ENCODE peak calls at places on chromosomes 13 and 19, in six cellular contexts. B, A, O, E, T and J are unnamed samples.

GRCh38 chr19:44848036-44848804 is 2.1 kb downstream of the NECTIN2 start:
- DNase-seq in B (no peak), A (no peak), O (no peak), E (no peak), T (no peak), J (no peak)

GRCh38 chr19:53892981-53893325 is 11.0 kb downstream of the PRKCG start:
- DNase-seq in B (no peak), A (no peak), O (no peak), E (no peak), T (no peak), J (no peak)

GRCh38 chr19:34253711-34254551 is 423 bp upstream of the GARRE1 start:
- DNase-seq in B (peak; percentile 90), A (no peak), O (peak; percentile 85), E (peak; percentile 32), T (peak; percentile 89), J (peak; percentile 73)

GRCh38 chr13:49023441-49023840 is 47.7 kb downstream of the FNDC3A start:
- DNase-seq in B (no peak), A (no peak), O (no peak), E (no peak), T (no peak), J (no peak)

GRCh38 chr19:44753932-44754742 is 5.6 kb downstream of the BCL3 start:
- DNase-seq in B (peak; percentile 28), A (no peak), O (peak; percentile 67), E (peak; percentile 79), T (no peak), J (no peak)

GRCh38 chr13:102141625-102142472 is 260.0 kb downstream of the FGF14 start:
- DNase-seq in B (no peak), A (no peak), O (no peak), E (no peak), T (no peak), J (no peak)

GRCh38 chr19:14023404-14024235 is 4.3 kb upstream of the RLN3 start:
- DNase-seq in B (no peak), A (no peak), O (no peak), E (no peak), T (peak; percentile 33), J (no peak)

GRCh38 chr13:110811751-110812110 is 98.2 kb downstream of the ING1 start:
- DNase-seq in B (no peak), A (no peak), O (no peak), E (no peak), T (no peak), J (no peak)

GRCh38 chr19:7337380-7338194 is 11.2 kb upstream of the ARHGEF18 start:
- DNase-seq in B (no peak), A (no peak), O (no peak), E (no peak), T (no peak), J (no peak)

GRCh38 chr13:67343777-67344176 is 113.6 kb upstream of the PCDH9 start:
- DNase-seq in B (no peak), A (no peak), O (no peak), E (no peak), T (no peak), J (no peak)

GRCh38 chr19:38538386-38538785 is 79.4 kb downstream of the MAP4K1 start:
- DNase-seq in B (no peak), A (no peak), O (no peak), E (no peak), T (no peak), J (no peak)

GRCh38 chr19:51493776-51494175 is 7.8 kb downstream of the SIGLEC12 start:
- DNase-seq in B (no peak), A (no peak), O (no peak), E (no peak), T (no peak), J (no peak)

GRCh38 chr13:45542878-45543277 is 72.7 kb downstream of the ERICH6B start:
- DNase-seq in B (no peak), A (no peak), O (no peak), E (no peak), T (no peak), J (no peak)

GRCh38 chr13:29497137-29497654 is 98.3 kb downstream of the SLC7A1 start:
- DNase-seq in B (no peak), A (no peak), O (no peak), E (no peak), T (no peak), J (no peak)

GRCh38 chr13:36736119-36736726 is 62.4 kb downstream of the SERTM1 start:
- DNase-seq in B (peak; percentile 32), A (no peak), O (no peak), E (no peak), T (peak; percentile 30), J (peak; percentile 41)

GRCh38 chr13:73602295-73602694 is 531.9 kb downstream of the KLF12 start:
- DNase-seq in B (no peak), A (no peak), O (no peak), E (no peak), T (no peak), J (no peak)

GRCh38 chr13:31945202-31945978 is 86.2 kb upstream of the FRY start:
- DNase-seq in B (peak; percentile 9), A (no peak), O (no peak), E (no peak), T (no peak), J (no peak)

GRCh38 chr13:50928609-50929274 is 19.2 kb downstream of the RNASEH2B start:
- DNase-seq in B (no peak), A (no peak), O (no peak), E (no peak), T (no peak), J (no peak)

GRCh38 chr19:4713384-4713951 is 10.2 kb downstream of the DPP9 start:
- DNase-seq in B (no peak), A (no peak), O (no peak), E (no peak), T (no peak), J (no peak)

GRCh38 chr13:66546534-66547379 is 683.4 kb downstream of the PCDH9 start:
- DNase-seq in B (no peak), A (no peak), O (no peak), E (no peak), T (no peak), J (no peak)

GRCh38 chr13:75544681-75545333 is 4.8 kb upstream of the UCHL3 start:
- DNase-seq in B (no peak), A (no peak), O (no peak), E (no peak), T (no peak), J (no peak)

GRCh38 chr19:34994643-34995471 is 5.3 kb upstream of the GRAMD1A start:
- DNase-seq in B (no peak), A (no peak), O (no peak), E (no peak), T (no peak), J (no peak)